ENCODE peak calls at places on chromosomes 2 and 18, in four cellular contexts. P is CD8-positive, alpha-beta T cell; X is astrocyte of the spinal cord; Z is GM04503. K is an unnamed sample.

GRCh38 chr18:59814872-59815271 is 84.9 kb upstream of the PMAIP1 start:
- DNase-seq in P (no peak), X (peak), Z (peak), K (no peak)

GRCh38 chr2:232260075-232260474 is 118.5 kb upstream of the ALPP start:
- DNase-seq in P (peak), Z (peak), X (peak), K (no peak)

GRCh38 chr2:168635065-168635577 is 167.3 kb upstream of the NOSTRIN start:
- DNase-seq in X (peak), P (no peak), Z (no peak), K (no peak)

GRCh38 chr2:239226677-239227076 is 174.1 kb downstream of the HDAC4 start:
- DNase-seq in P (no peak), Z (no peak), X (no peak), K (no peak)

GRCh38 chr2:239626971-239627598 is 226.3 kb upstream of the HDAC4 start:
- DNase-seq in Z (no peak), X (no peak), P (peak), K (no peak)

GRCh38 chr2:154484338-154485099 is 214.0 kb upstream of the KCNJ3 start:
- DNase-seq in Z (no peak), P (no peak), X (no peak), K (no peak)

GRCh38 chr2:45123065-45123464 is 113.8 kb upstream of the SIX2 start:
- DNase-seq in Z (no peak), X (no peak), P (no peak), K (no peak)

GRCh38 chr2:199861116-199861774 is 10.3 kb upstream of the FTCDNL1 start:
- DNase-seq in Z (no peak), P (no peak), X (peak), K (no peak)

GRCh38 chr2:101998556-101999121 is 6.9 kb downstream of the IL1R2 start:
- DNase-seq in X (no peak), P (no peak), Z (no peak), K (peak)

K was measured in CD14-positive monocyte.